ENCODE peak calls at places on chromosomes 1 and 21, in seven cellular contexts. J is IMR-90, Q is mammary epithelial cell, U is brain microvascular endothelial cell, S is cardiac muscle cell, B is astrocyte of the spinal cord, M is choroid plexus epithelial cell. L is an unnamed sample.

GRCh38 chr21:43281661-43282357 is 113.0 kb downstream of the CRYAA start:
- DNase-seq in J (no peak), Q (no peak), U (no peak), S (no peak), B (no peak), M (no peak), L (no peak)

GRCh38 chr1:158864595-158864994 is 33.4 kb downstream of the MNDA start:
- DNase-seq in J (no peak), Q (no peak), U (no peak), S (no peak), B (no peak), M (no peak), L (no peak)

GRCh38 chr1:21534674-21535378 is 25.6 kb downstream of the ALPL start:
- DNase-seq in J (peak), Q (peak), U (peak), S (peak), B (peak), M (peak), L (peak)

GRCh38 chr1:21294266-21295058 is 4.2 kb upstream of the ECE1 start:
- DNase-seq in J (no peak), Q (peak), U (no peak), S (no peak), B (no peak), M (no peak), L (no peak)

GRCh38 chr1:15605398-15606080 is 11.7 kb upstream of the DDI2 start:
- DNase-seq in J (no peak), Q (no peak), U (no peak), S (no peak), B (no peak), M (no peak), L (no peak)

GRCh38 chr1:35369922-35370671 is 101.6 kb downstream of the ZMYM4 start:
- DNase-seq in J (peak), Q (no peak), U (peak), S (peak), B (peak), M (peak), L (peak)

GRCh38 chr1:12453400-12454343 is 164.3 kb downstream of the DHRS3 start:
- DNase-seq in J (no peak), Q (no peak), U (no peak), S (no peak), B (no peak), M (no peak), L (no peak)

GRCh38 chr1:202438393-202439174 is 90.1 kb downstream of the PPP1R12B start:
- DNase-seq in J (no peak), Q (no peak), U (no peak), S (no peak), B (no peak), M (no peak), L (no peak)

GRCh38 chr21:34878501-34878900 is 170.6 kb downstream of the RUNX1 start:
- DNase-seq in J (no peak), Q (no peak), U (no peak), S (no peak), B (no peak), M (no peak), L (no peak)

GRCh38 chr21:25871566-25871965 is 136.8 kb downstream of the GABPA start:
- DNase-seq in J (no peak), Q (no peak), U (no peak), S (no peak), B (no peak), M (no peak), L (no peak)

GRCh38 chr1:99621340-99621901 is 24.5 kb upstream of the PALMD start:
- DNase-seq in J (peak), Q (peak), U (peak), S (no peak), B (peak), M (no peak), L (no peak)

GRCh38 chr21:32096411-32096810 is 182.4 kb downstream of the MIS18A start:
- DNase-seq in J (no peak), Q (no peak), U (no peak), S (peak), B (no peak), M (no peak), L (no peak)

GRCh38 chr21:28436286-28436932 is 556.3 kb downstream of the LTN1 start:
- DNase-seq in J (peak), Q (peak), U (peak), S (peak), B (peak), M (no peak), L (peak)

GRCh38 chr1:210754931-210755670 is 378.8 kb downstream of the KCNH1 start:
- DNase-seq in J (no peak), Q (no peak), U (no peak), S (no peak), B (peak), M (no peak), L (peak)

GRCh38 chr21:36852293-36852692 is 114.2 kb downstream of the HLCS start:
- DNase-seq in J (no peak), Q (no peak), U (no peak), S (no peak), B (no peak), M (no peak), L (no peak)

GRCh38 chr21:44939532-44940115 is at the start of gene SLX9:
- DNase-seq in J (peak), Q (peak), U (no peak), S (peak), B (peak), M (peak), L (peak)

GRCh38 chr1:8963940-8964339 is 18.3 kb downstream of the CA6 start:
- DNase-seq in J (no peak), Q (no peak), U (no peak), S (peak), B (no peak), M (no peak), L (no peak)

GRCh38 chr1:84907095-84907827 is 14.3 kb upstream of the LPAR3 start:
- DNase-seq in J (peak), Q (peak), U (peak), S (peak), B (no peak), M (peak), L (no peak)

GRCh38 chr1:230490436-230490835 is 64.3 kb upstream of the PGBD5 start:
- DNase-seq in J (no peak), Q (no peak), U (no peak), S (no peak), B (no peak), M (no peak), L (no peak)

GRCh38 chr1:164779376-164779775 is 220.4 kb downstream of the PBX1 start:
- DNase-seq in J (no peak), Q (no peak), U (no peak), S (no peak), B (no peak), M (no peak), L (no peak)

GRCh38 chr1:175307160-175307559 is 114.6 kb upstream of the KIAA0040 start:
- DNase-seq in J (no peak), Q (no peak), U (no peak), S (no peak), B (no peak), M (no peak), L (no peak)

GRCh38 chr1:245837741-245838140 is 669.3 kb downstream of the SMYD3 start:
- DNase-seq in J (peak), Q (peak), U (no peak), S (peak), B (peak), M (peak), L (no peak)

GRCh38 chr1:8394456-8395321 is 76.8 kb downstream of the SLC45A1 start:
- DNase-seq in J (peak), Q (peak), U (peak), S (peak), B (peak), M (peak), L (peak)

GRCh38 chr1:173202430-173203145 is 4.5 kb downstream of the TNFSF4 start:
- DNase-seq in J (peak), Q (peak), U (peak), S (peak), B (peak), M (peak), L (peak)

GRCh38 chr21:37873655-37874054 is 42.6 kb downstream of the KCNJ6 start:
- DNase-seq in J (peak), Q (no peak), U (no peak), S (peak), B (no peak), M (peak), L (no peak)

GRCh38 chr1:5617179-5618015 is 374.8 kb downstream of the NPHP4 start:
- DNase-seq in J (no peak), Q (no peak), U (no peak), S (no peak), B (no peak), M (no peak), L (no peak)

GRCh38 chr1:198272492-198272891 is 115.7 kb downstream of the NEK7 start:
- DNase-seq in J (peak), Q (no peak), U (no peak), S (peak), B (peak), M (peak), L (no peak)

GRCh38 chr1:44505210-44505993 is 100.3 kb downstream of the RNF220 start:
- DNase-seq in J (no peak), Q (no peak), U (no peak), S (peak), B (peak), M (peak), L (peak)

GRCh38 chr1:162016616-162017015 is 7.1 kb downstream of the OLFML2B start:
- DNase-seq in J (no peak), Q (peak), U (no peak), S (no peak), B (no peak), M (no peak), L (no peak)

GRCh38 chr1:21342961-21343838 is 52.9 kb upstream of the ECE1 start:
- DNase-seq in J (no peak), Q (no peak), U (no peak), S (no peak), B (no peak), M (no peak), L (no peak)

GRCh38 chr1:113388621-113389355 is 1.5 kb upstream of the MAGI3 start:
- DNase-seq in J (no peak), Q (peak), U (no peak), S (no peak), B (no peak), M (no peak), L (no peak)

GRCh38 chr1:193059282-193060225 is at the start of the genes RO60 and UCHL5:
- DNase-seq in J (peak), Q (peak), U (peak), S (peak), B (peak), M (peak), L (peak)
- TF ChIP-seq CTCF in J (no peak), Q (no peak), U (peak), S (no peak), B (no peak), M (peak), L (no peak)

GRCh38 chr1:155136728-155137127 is 1.1 kb downstream of the SLC50A1 start:
- DNase-seq in J (no peak), Q (no peak), U (no peak), S (no peak), B (no peak), M (no peak), L (no peak)
- H3K4me3 ChIP-seq in J (peak), Q (peak), U (peak), S (peak), B (peak), M (peak), L (peak)

GRCh38 chr1:42765832-42766722 is 751 bp downstream of the P3H1 start:
- DNase-seq in J (peak), Q (peak), U (peak), S (peak), B (peak), M (peak), L (peak)
- TF ChIP-seq CTCF in J (peak), Q (peak), U (peak), S (peak), B (peak), M (peak), L (peak)

DNA sequence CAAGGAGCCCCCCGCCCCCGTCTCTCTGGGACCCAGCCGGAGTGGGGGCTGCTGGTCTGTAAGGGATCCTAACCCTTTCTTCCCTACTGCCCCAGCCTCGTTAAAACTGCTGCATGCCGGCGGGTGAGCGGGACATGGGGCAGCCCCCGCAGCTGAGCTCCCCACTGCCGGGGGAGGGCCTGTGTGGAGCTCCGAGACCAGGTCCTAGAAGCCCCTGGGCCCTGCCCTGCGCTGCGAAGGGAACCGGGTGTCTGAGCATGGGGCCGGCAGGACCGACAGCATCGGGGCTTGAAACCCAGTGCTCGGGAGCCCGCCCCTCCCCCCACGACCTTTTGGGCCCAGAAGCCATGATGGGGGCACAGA is 9.2 kb upstream of the COL6A1 start:
- DNase-seq in J (no peak), Q (no peak), U (no peak), S (peak), B (no peak), M (peak), L (no peak)
- H3K4me3 ChIP-seq in J (no peak), Q (no peak), U (no peak), S (no peak), B (no peak), M (peak), L (no peak)

GRCh38 chr1:67647814-67648358 is 37.1 kb upstream of the GADD45A start:
- DNase-seq in J (no peak), Q (no peak), U (no peak), S (no peak), B (no peak), M (no peak), L (no peak)

GRCh38 chr1:67651031-67651430 is 34.0 kb upstream of the GADD45A start:
- DNase-seq in J (no peak), Q (no peak), U (no peak), S (no peak), B (no peak), M (no peak), L (no peak)

GRCh38 chr1:67647036-67647798 is 37.8 kb upstream of the GADD45A start:
- DNase-seq in J (no peak), Q (no peak), U (no peak), S (peak), B (peak), M (no peak), L (no peak)

GRCh38 chr1:67650061-67650460 is 34.9 kb upstream of the GADD45A start:
- DNase-seq in J (peak), Q (no peak), U (no peak), S (no peak), B (no peak), M (no peak), L (no peak)

DNA sequence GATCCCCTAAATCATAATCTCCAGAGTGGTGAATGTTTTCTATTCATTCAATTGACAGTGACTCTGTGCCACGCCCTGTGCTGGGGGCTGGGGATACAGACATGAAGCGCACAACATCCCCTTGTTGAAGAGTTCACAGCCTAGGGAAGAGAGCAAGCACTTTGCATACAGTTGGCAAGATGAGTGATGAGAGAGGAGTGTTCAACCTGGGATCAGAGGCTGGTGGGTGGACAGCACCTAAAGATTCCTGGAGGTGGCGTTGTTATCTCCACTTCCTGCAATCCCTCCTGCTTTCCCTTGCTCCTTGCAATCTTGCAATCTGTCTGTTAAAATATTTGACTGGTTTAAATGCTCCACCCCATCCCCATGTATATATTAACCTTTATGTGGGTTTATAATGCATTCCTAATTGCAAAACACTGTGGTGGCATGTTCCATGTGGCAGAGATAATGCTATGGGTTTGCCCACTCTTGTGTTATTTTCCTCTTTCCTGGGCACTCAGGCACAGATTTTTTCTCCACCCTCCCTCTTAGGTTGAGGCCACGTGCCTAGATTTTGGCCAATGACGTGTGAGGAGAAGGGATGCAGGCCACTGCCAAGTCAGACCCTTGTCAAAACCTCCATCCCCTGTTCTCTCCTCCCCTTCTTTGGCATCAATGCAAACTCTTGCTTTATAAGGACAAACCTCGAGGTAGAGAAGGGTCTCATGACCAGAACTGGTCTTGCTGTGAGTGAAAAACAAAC is 36.2 kb upstream of the GADD45A start:
- DNase-seq in J (no peak), Q (no peak), U (no peak), S (no peak), B (no peak), M (no peak), L (no peak)
- TF ChIP-seq CTCF in J (no peak), Q (no peak), U (no peak), S (no peak), B (no peak), M (no peak), L (no peak)

DNA sequence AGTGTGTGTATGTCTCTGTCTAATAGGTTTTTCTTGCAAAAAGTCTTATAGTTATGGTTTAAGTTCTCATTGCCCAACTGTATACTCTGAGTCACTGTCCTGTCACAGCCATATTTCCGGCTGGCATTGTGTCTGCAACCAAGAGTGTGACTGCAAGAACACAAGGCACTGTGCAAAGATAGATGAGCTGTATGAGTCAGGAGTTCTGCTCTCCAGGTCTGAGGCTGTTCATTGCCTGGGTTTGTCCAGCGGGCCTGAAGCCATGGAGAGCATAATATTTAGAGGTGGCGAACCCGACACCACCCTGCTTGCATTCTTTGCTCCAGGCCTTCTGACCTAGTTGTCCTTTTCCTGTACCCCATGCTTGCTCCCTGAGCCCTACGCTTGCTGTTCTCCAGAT is 50.9 kb upstream of the CNIH3 start:
- DNase-seq in J (peak), Q (peak), U (peak), S (peak), B (peak), M (peak), L (peak)
- H3K4me3 ChIP-seq in J (no peak), Q (no peak), U (no peak), S (no peak), B (no peak), M (no peak), L (no peak)